ENCODE peak calls at places on chromosomes 13 and 19, in five cellular contexts. One of them, this sample, is unnamed.

GRCh38 chr13:51786425-51787010 is 17.4 kb downstream of the DHRS12 start:
- ATAC-seq in activated T-cell treated with anti-CD3 and anti-CD28 coated beads, Interleukin-2, amount 50 U/mL, for 4 hours: no peak
- ATAC-seq in GM23338: no peak
- ATAC-seq in lower lobe of right lung: no peak
- ATAC-seq in right cardiac atrium: peak
- ATAC-seq in this sample: no peak

GRCh38 chr19:3381701-3382372 is 15.5 kb downstream of the NFIC start:
- ATAC-seq in GM23338: no peak
- ATAC-seq in lower lobe of right lung: peak
- ATAC-seq in right cardiac atrium: no peak
- ATAC-seq in activated T-cell treated with anti-CD3 and anti-CD28 coated beads, Interleukin-2, amount 50 U/mL, for 4 hours: no peak
- ATAC-seq in this sample: no peak

GRCh38 chr19:17688853-17689595 is 870 bp upstream of the UNC13A start:
- ATAC-seq in GM23338: peak
- ATAC-seq in right cardiac atrium: no peak
- ATAC-seq in lower lobe of right lung: no peak
- ATAC-seq in activated T-cell treated with anti-CD3 and anti-CD28 coated beads, Interleukin-2, amount 50 U/mL, for 4 hours: no peak
- ATAC-seq in this sample: no peak

GRCh38 chr19:10217085-10217484 is 14.0 kb downstream of the S1PR2 start:
- ATAC-seq in lower lobe of right lung: no peak
- ATAC-seq in right cardiac atrium: no peak
- ATAC-seq in GM23338: no peak
- ATAC-seq in activated T-cell treated with anti-CD3 and anti-CD28 coated beads, Interleukin-2, amount 50 U/mL, for 4 hours: no peak
- ATAC-seq in this sample: no peak

GRCh38 chr19:873084-874019 is 13.9 kb downstream of the CFD start:
- ATAC-seq in activated T-cell treated with anti-CD3 and anti-CD28 coated beads, Interleukin-2, amount 50 U/mL, for 4 hours: peak
- ATAC-seq in right cardiac atrium: no peak
- ATAC-seq in lower lobe of right lung: peak
- ATAC-seq in GM23338: peak
- ATAC-seq in this sample: peak

GRCh38 chr19:16371540-16371986 is 46.9 kb downstream of the KLF2 start:
- ATAC-seq in lower lobe of right lung: peak
- ATAC-seq in activated T-cell treated with anti-CD3 and anti-CD28 coated beads, Interleukin-2, amount 50 U/mL, for 4 hours: peak
- ATAC-seq in GM23338: no peak
- ATAC-seq in right cardiac atrium: peak
- ATAC-seq in this sample: peak

GRCh38 chr19:7985481-7985911 is 19.9 kb downstream of the ELAVL1 start:
- ATAC-seq in GM23338: no peak
- ATAC-seq in activated T-cell treated with anti-CD3 and anti-CD28 coated beads, Interleukin-2, amount 50 U/mL, for 4 hours: no peak
- ATAC-seq in lower lobe of right lung: no peak
- ATAC-seq in right cardiac atrium: no peak
- ATAC-seq in this sample: no peak

GRCh38 chr13:38418286-38418685 is 68.6 kb downstream of the UFM1 start:
- ATAC-seq in GM23338: no peak
- ATAC-seq in lower lobe of right lung: no peak
- ATAC-seq in activated T-cell treated with anti-CD3 and anti-CD28 coated beads, Interleukin-2, amount 50 U/mL, for 4 hours: no peak
- ATAC-seq in right cardiac atrium: no peak
- ATAC-seq in this sample: no peak

GRCh38 chr13:30576528-30576927 is 41.2 kb upstream of the USPL1 start:
- ATAC-seq in activated T-cell treated with anti-CD3 and anti-CD28 coated beads, Interleukin-2, amount 50 U/mL, for 4 hours: peak
- ATAC-seq in GM23338: no peak
- ATAC-seq in lower lobe of right lung: no peak
- ATAC-seq in right cardiac atrium: peak
- ATAC-seq in this sample: peak

GRCh38 chr13:75761373-75761772 is 125.2 kb downstream of the LMO7 start:
- ATAC-seq in lower lobe of right lung: no peak
- ATAC-seq in GM23338: no peak
- ATAC-seq in right cardiac atrium: no peak
- ATAC-seq in activated T-cell treated with anti-CD3 and anti-CD28 coated beads, Interleukin-2, amount 50 U/mL, for 4 hours: peak
- ATAC-seq in this sample: peak

GRCh38 chr19:13016628-13017305 is 21.5 kb downstream of the NFIX start:
- ATAC-seq in activated T-cell treated with anti-CD3 and anti-CD28 coated beads, Interleukin-2, amount 50 U/mL, for 4 hours: no peak
- ATAC-seq in right cardiac atrium: no peak
- ATAC-seq in lower lobe of right lung: no peak
- ATAC-seq in GM23338: no peak
- ATAC-seq in this sample: no peak

GRCh38 chr13:106036870-106037269 is 498.6 kb downstream of the EFNB2 start:
- ATAC-seq in activated T-cell treated with anti-CD3 and anti-CD28 coated beads, Interleukin-2, amount 50 U/mL, for 4 hours: no peak
- ATAC-seq in right cardiac atrium: no peak
- ATAC-seq in lower lobe of right lung: no peak
- ATAC-seq in GM23338: peak
- ATAC-seq in this sample: no peak

GRCh38 chr13:112510002-112510780 is 77.8 kb downstream of the TUBGCP3 start:
- ATAC-seq in lower lobe of right lung: peak
- ATAC-seq in GM23338: peak
- ATAC-seq in right cardiac atrium: peak
- ATAC-seq in activated T-cell treated with anti-CD3 and anti-CD28 coated beads, Interleukin-2, amount 50 U/mL, for 4 hours: no peak
- ATAC-seq in this sample: no peak

GRCh38 chr13:95643814-95644598 is 500 bp downstream of the DZIP1 start:
- ATAC-seq in lower lobe of right lung: peak
- ATAC-seq in right cardiac atrium: peak
- ATAC-seq in activated T-cell treated with anti-CD3 and anti-CD28 coated beads, Interleukin-2, amount 50 U/mL, for 4 hours: peak
- ATAC-seq in GM23338: peak
- ATAC-seq in this sample: no peak

GRCh38 chr13:26837102-26837501 is 76.5 kb upstream of the GPR12 start:
- ATAC-seq in activated T-cell treated with anti-CD3 and anti-CD28 coated beads, Interleukin-2, amount 50 U/mL, for 4 hours: no peak
- ATAC-seq in GM23338: no peak
- ATAC-seq in right cardiac atrium: no peak
- ATAC-seq in lower lobe of right lung: no peak
- ATAC-seq in this sample: no peak

GRCh38 chr19:51508059-51508733 is 6.6 kb upstream of the SIGLEC12 start:
- ATAC-seq in activated T-cell treated with anti-CD3 and anti-CD28 coated beads, Interleukin-2, amount 50 U/mL, for 4 hours: no peak
- ATAC-seq in lower lobe of right lung: no peak
- ATAC-seq in right cardiac atrium: peak
- ATAC-seq in GM23338: no peak
- ATAC-seq in this sample: no peak

GRCh38 chr13:33639158-33639557 is 178.8 kb upstream of the RFC3 start:
- ATAC-seq in GM23338: no peak
- ATAC-seq in right cardiac atrium: no peak
- ATAC-seq in activated T-cell treated with anti-CD3 and anti-CD28 coated beads, Interleukin-2, amount 50 U/mL, for 4 hours: no peak
- ATAC-seq in lower lobe of right lung: peak
- ATAC-seq in this sample: no peak

GRCh38 chr13:24148414-24149305 is 11.9 kb upstream of the SPATA13 start:
- ATAC-seq in GM23338: peak
- ATAC-seq in activated T-cell treated with anti-CD3 and anti-CD28 coated beads, Interleukin-2, amount 50 U/mL, for 4 hours: no peak
- ATAC-seq in lower lobe of right lung: peak
- ATAC-seq in right cardiac atrium: peak
- ATAC-seq in this sample: no peak

GRCh38 chr13:114100446-114101320 is 31.7 kb downstream of the RASA3 start:
- ATAC-seq in lower lobe of right lung: no peak
- ATAC-seq in activated T-cell treated with anti-CD3 and anti-CD28 coated beads, Interleukin-2, amount 50 U/mL, for 4 hours: no peak
- ATAC-seq in GM23338: peak
- ATAC-seq in right cardiac atrium: peak
- ATAC-seq in this sample: no peak

GRCh38 chr13:35139591-35139990 is 197.5 kb downstream of the NBEA start:
- ATAC-seq in lower lobe of right lung: no peak
- ATAC-seq in activated T-cell treated with anti-CD3 and anti-CD28 coated beads, Interleukin-2, amount 50 U/mL, for 4 hours: no peak
- ATAC-seq in right cardiac atrium: no peak
- ATAC-seq in GM23338: no peak
- ATAC-seq in this sample: no peak

GRCh38 chr19:34314437-34315313 is 50.3 kb upstream of the GPI start:
- ATAC-seq in right cardiac atrium: no peak
- ATAC-seq in activated T-cell treated with anti-CD3 and anti-CD28 coated beads, Interleukin-2, amount 50 U/mL, for 4 hours: no peak
- ATAC-seq in GM23338: no peak
- ATAC-seq in lower lobe of right lung: no peak
- ATAC-seq in this sample: no peak

GRCh38 chr19:1855828-1856255 is 7.5 kb downstream of the KLF16 start:
- ATAC-seq in lower lobe of right lung: no peak
- ATAC-seq in right cardiac atrium: no peak
- ATAC-seq in activated T-cell treated with anti-CD3 and anti-CD28 coated beads, Interleukin-2, amount 50 U/mL, for 4 hours: peak
- ATAC-seq in GM23338: no peak
- ATAC-seq in this sample: peak

GRCh38 chr19:38209671-38210457 is 14.2 kb downstream of the DPF1 start:
- ATAC-seq in lower lobe of right lung: peak
- ATAC-seq in right cardiac atrium: peak
- ATAC-seq in activated T-cell treated with anti-CD3 and anti-CD28 coated beads, Interleukin-2, amount 50 U/mL, for 4 hours: no peak
- ATAC-seq in GM23338: peak
- ATAC-seq in this sample: no peak

GRCh38 chr19:42473686-42474085 is 30.9 kb upstream of the CXCL17 start:
- ATAC-seq in GM23338: peak
- ATAC-seq in lower lobe of right lung: no peak
- ATAC-seq in activated T-cell treated with anti-CD3 and anti-CD28 coated beads, Interleukin-2, amount 50 U/mL, for 4 hours: no peak
- ATAC-seq in right cardiac atrium: no peak
- ATAC-seq in this sample: no peak

GRCh38 chr19:31890230-31890629 is 455.2 kb upstream of the ZNF507 start:
- ATAC-seq in right cardiac atrium: no peak
- ATAC-seq in lower lobe of right lung: no peak
- ATAC-seq in activated T-cell treated with anti-CD3 and anti-CD28 coated beads, Interleukin-2, amount 50 U/mL, for 4 hours: no peak
- ATAC-seq in GM23338: no peak
- ATAC-seq in this sample: no peak